ENCODE peak calls at places on chromosome 21, in six cellular contexts. Y, M, O, S, B and X are unnamed samples.

GRCh38 chr21:14863745-14864210 is 201.0 kb downstream of the NRIP1 start:
- DNase-seq in M (no peak), O (no peak), S (peak), Y (no peak), B (no peak), X (no peak)

GRCh38 chr21:45019887-45020537 is 54.4 kb upstream of the ADARB1 start:
- DNase-seq in Y (peak), M (peak), S (no peak), O (no peak), B (no peak), X (no peak)

GRCh38 chr21:36450511-36450910 is 29.4 kb downstream of the CLDN14 start:
- DNase-seq in O (no peak), M (no peak), Y (no peak), S (peak), B (no peak), X (no peak)

GRCh38 chr21:38816400-38816973 is 10.8 kb downstream of the ETS2 start:
- DNase-seq in Y (no peak), M (no peak), O (no peak), S (no peak), B (no peak), X (no peak)

GRCh38 chr21:42258885-42259407 is 40.0 kb downstream of the ABCG1 start:
- DNase-seq in O (no peak), M (no peak), Y (no peak), B (no peak), S (no peak), X (no peak)

GRCh38 chr21:17491716-17492414 is 21.0 kb upstream of the CXADR start:
- DNase-seq in S (peak), M (no peak), Y (peak), O (peak), B (no peak), X (peak)

GRCh38 chr21:17359781-17360180 is 153.1 kb upstream of the CXADR start:
- DNase-seq in Y (no peak), M (no peak), B (no peak), S (no peak), O (no peak), X (no peak)

GRCh38 chr21:38909929-38910328 is 104.2 kb downstream of the ETS2 start:
- DNase-seq in M (no peak), B (no peak), S (no peak), O (no peak), Y (no peak), X (no peak)

GRCh38 chr21:38815060-38815405 is 9.3 kb downstream of the ETS2 start:
- DNase-seq in O (no peak), Y (no peak), M (no peak), S (no peak), B (no peak), X (no peak)

GRCh38 chr21:38337793-38338192 is 81.0 kb downstream of the KCNJ15 start:
- DNase-seq in S (no peak), Y (no peak), B (no peak), M (no peak), O (no peak), X (no peak)

GRCh38 chr21:26572668-26573381 is at the start of gene CYYR1:
- DNase-seq in Y (peak), B (peak), O (no peak), S (no peak), M (peak), X (no peak)

GRCh38 chr21:16742116-16742515 is 770.7 kb upstream of the CXADR start:
- DNase-seq in Y (peak), B (no peak), S (peak), O (no peak), M (no peak), X (no peak)

GRCh38 chr21:45539796-45540600 is 2.2 kb downstream of the SLC19A1 start:
- DNase-seq in Y (peak), B (peak), O (no peak), S (no peak), M (no peak), X (no peak)